ENCODE peak calls at places on chromosomes 4 and X, in five cellular contexts. W is PC-9, K is suprapubic skin, Q is upper lobe of right lung, Z is right lobe of liver. R is an unnamed sample.

GRCh38 chr4:3413675-3414420 is 27.9 kb upstream of the HGFAC start:
- DNase-seq in Z (peak), Q (peak), K (peak), W (no peak), R (peak)

GRCh38 chr4:84697615-84698201 is 114.8 kb downstream of the CDS1 start:
- DNase-seq in W (no peak), K (no peak), Q (no peak), Z (no peak), R (no peak)

GRCh38 chr4:149409186-149410056 is 406.2 kb downstream of the IQCM start:
- DNase-seq in Z (no peak), K (peak), W (peak), Q (no peak), R (no peak)

GRCh38 chr4:149801416-149801815 is 14.2 kb downstream of the IQCM start:
- DNase-seq in W (no peak), Q (no peak), Z (no peak), K (no peak), R (no peak)

GRCh38 chrX:112048707-112049106 is 33.9 kb downstream of the TRPC5 start:
- DNase-seq in Z (no peak), Q (no peak), W (no peak), K (no peak), R (no peak)

GRCh38 chr4:73964862-73965611 is 16.8 kb downstream of the PF4 start:
- DNase-seq in Z (no peak), Q (peak), W (no peak), K (no peak), R (no peak)

GRCh38 chrX:101417981-101418841 is 10.2 kb downstream of the HNRNPH2 start:
- DNase-seq in Z (peak), Q (peak), W (peak), K (peak), R (peak)

GRCh38 chrX:70331161-70331560 is 41.3 kb downstream of the KIF4A start:
- DNase-seq in Q (no peak), W (no peak), K (no peak), Z (no peak), R (no peak)

GRCh38 chr4:121182296-121182695 is 18.2 kb upstream of the TNIP3 start:
- DNase-seq in W (no peak), Q (no peak), K (no peak), Z (no peak), R (no peak)

GRCh38 chrX:39909996-39910395 is 187.8 kb downstream of the BCOR start:
- DNase-seq in Z (no peak), W (no peak), Q (no peak), K (no peak), R (no peak)

GRCh38 chr4:142913461-142914030 is 67.4 kb upstream of the INPP4B start:
- DNase-seq in Z (no peak), Q (no peak), K (no peak), W (no peak), R (no peak)

GRCh38 chrX:102712216-102712966 is at the start of gene GPRASP2:
- DNase-seq in K (peak), W (peak), Q (peak), Z (peak), R (peak)

GRCh38 chr4:39446842-39447573 is 11.7 kb downstream of the RPL9 start:
- DNase-seq in Q (peak), K (peak), Z (peak), W (peak), R (peak)

GRCh38 chrX:21166302-21166982 is 207.8 kb upstream of the CNKSR2 start:
- DNase-seq in K (no peak), Z (no peak), W (peak), Q (no peak), R (no peak)

GRCh38 chr4:87087015-87087920 is 133.2 kb downstream of the KLHL8 start:
- DNase-seq in Z (no peak), Q (no peak), W (no peak), K (no peak), R (no peak)

GRCh38 chr4:92825186-92825715 is 521.5 kb downstream of the GRID2 start:
- DNase-seq in W (no peak), K (no peak), Z (no peak), Q (no peak), R (no peak)

GRCh38 chr4:80475781-80476180 is 140.3 kb downstream of the CFAP299 start:
- DNase-seq in Q (no peak), W (no peak), K (no peak), Z (no peak), R (no peak)

GRCh38 chr4:53863163-53863562 is 201.2 kb downstream of the CHIC2 start:
- DNase-seq in W (no peak), Z (no peak), K (no peak), Q (no peak), R (no peak)

GRCh38 chrX:154365052-154365600 is 9.3 kb downstream of the FLNA start:
- DNase-seq in Z (no peak), Q (no peak), W (no peak), K (no peak), R (no peak)
- H3K27ac ChIP-seq in Z (no peak), Q (no peak), W (no peak), K (no peak), R (no peak)

GRCh38 chr4:144954224-144954623 is 143.8 kb downstream of the ANAPC10 start:
- DNase-seq in W (no peak), K (no peak), Q (no peak), Z (no peak), R (no peak)
- H3K27ac ChIP-seq in W (no peak), K (no peak), Q (no peak), Z (no peak), R (no peak)

GRCh38 chr4:176897226-176897625 is 104.5 kb upstream of the VEGFC start:
- DNase-seq in Z (no peak), Q (no peak), K (no peak), W (no peak), R (no peak)

GRCh38 chr4:176902710-176903323 is 110.1 kb upstream of the VEGFC start:
- DNase-seq in Q (no peak), W (no peak), K (no peak), Z (no peak), R (no peak)

GRCh38 chr4:176896211-176896610 is 103.5 kb upstream of the VEGFC start:
- DNase-seq in W (no peak), Q (no peak), Z (no peak), K (no peak), R (no peak)

GRCh38 chr4:176894498-176894897 is 101.8 kb upstream of the VEGFC start:
- DNase-seq in K (no peak), Q (no peak), W (no peak), Z (no peak), R (no peak)

GRCh38 chr4:176898791-176899190 is 106.1 kb upstream of the VEGFC start:
- DNase-seq in Q (no peak), Z (no peak), W (no peak), K (no peak), R (no peak)
- H3K27ac ChIP-seq in Q (no peak), Z (no peak), W (no peak), K (no peak), R (no peak)

GRCh38 chr4:123622572-123622971 is 226.0 kb downstream of the SPRY1 start:
- DNase-seq in Z (no peak), W (no peak), K (no peak), Q (no peak), R (no peak)
- H3K27ac ChIP-seq in Z (no peak), W (no peak), K (no peak), Q (no peak), R (no peak)

GRCh38 chr4:7857238-7857701 is 82.4 kb downstream of the AFAP1 start:
- DNase-seq in Z (no peak), K (no peak), W (peak), Q (no peak), R (no peak)
- H3K27ac ChIP-seq in Z (no peak), K (no peak), W (no peak), Q (no peak), R (no peak)